ENCODE peak calls at places on chromosomes 3 and 15, in five cellular contexts. One of them, this sample, is unnamed.

GRCh38 chr3:123576119-123576518 is 8.7 kb downstream of the HACD2 start:
- DNase-seq in astrocyte of the spinal cord: peak
- DNase-seq in stomach: no peak
- DNase-seq in neural crest cell: no peak
- DNase-seq in left lung: no peak
- DNase-seq in this sample: no peak

GRCh38 chr3:175234541-175234940 is 375.4 kb downstream of the NAALADL2 start:
- DNase-seq in astrocyte of the spinal cord: no peak
- DNase-seq in stomach: no peak
- DNase-seq in neural crest cell: no peak
- DNase-seq in left lung: no peak
- DNase-seq in this sample: no peak

GRCh38 chr3:136149569-136150136 is 46.5 kb downstream of the MSL2 start:
- DNase-seq in astrocyte of the spinal cord: peak
- DNase-seq in stomach: no peak
- DNase-seq in neural crest cell: no peak
- DNase-seq in left lung: no peak
- DNase-seq in this sample: no peak

GRCh38 chr3:195559723-195560409 is 16.7 kb upstream of the PPP1R2 start:
- DNase-seq in astrocyte of the spinal cord: no peak
- DNase-seq in stomach: no peak
- DNase-seq in neural crest cell: no peak
- DNase-seq in left lung: no peak
- DNase-seq in this sample: no peak

GRCh38 chr3:24157106-24157505 is 212.0 kb downstream of the NR1D2 start:
- DNase-seq in astrocyte of the spinal cord: no peak
- DNase-seq in stomach: no peak
- DNase-seq in neural crest cell: no peak
- DNase-seq in left lung: no peak
- DNase-seq in this sample: no peak

GRCh38 chr3:112629425-112629824 is 11.5 kb downstream of the CCDC80 start:
- DNase-seq in astrocyte of the spinal cord: peak
- DNase-seq in stomach: no peak
- DNase-seq in neural crest cell: no peak
- DNase-seq in left lung: no peak
- DNase-seq in this sample: no peak

GRCh38 chr15:90221251-90221900 is 12.4 kb downstream of the CIB1 start:
- DNase-seq in astrocyte of the spinal cord: peak
- DNase-seq in stomach: peak
- DNase-seq in neural crest cell: peak
- DNase-seq in left lung: no peak
- DNase-seq in this sample: no peak

GRCh38 chr3:138513073-138513843 is 78.8 kb downstream of the ESYT3 start:
- DNase-seq in astrocyte of the spinal cord: no peak
- DNase-seq in stomach: no peak
- DNase-seq in neural crest cell: no peak
- DNase-seq in left lung: no peak
- DNase-seq in this sample: no peak

GRCh38 chr15:78453447-78453846 is 15.4 kb downstream of the IREB2 start:
- DNase-seq in astrocyte of the spinal cord: no peak
- DNase-seq in stomach: no peak
- DNase-seq in neural crest cell: no peak
- DNase-seq in left lung: no peak
- DNase-seq in this sample: peak

GRCh38 chr15:95840004-95840403 is 490.5 kb upstream of the NR2F2 start:
- DNase-seq in astrocyte of the spinal cord: peak
- DNase-seq in stomach: no peak
- DNase-seq in neural crest cell: no peak
- DNase-seq in left lung: no peak
- DNase-seq in this sample: no peak

GRCh38 chr15:69160976-69161877 is 792 bp downstream of the GLCE start:
- DNase-seq in astrocyte of the spinal cord: peak
- DNase-seq in stomach: peak
- DNase-seq in neural crest cell: peak
- DNase-seq in left lung: peak
- DNase-seq in this sample: no peak

GRCh38 chr3:183378951-183379350 is 49.5 kb downstream of the MCF2L2 start:
- DNase-seq in astrocyte of the spinal cord: no peak
- DNase-seq in stomach: no peak
- DNase-seq in neural crest cell: no peak
- DNase-seq in left lung: no peak
- DNase-seq in this sample: no peak

GRCh38 chr3:24583004-24583403 is 88.4 kb upstream of the THRB start:
- DNase-seq in astrocyte of the spinal cord: no peak
- DNase-seq in stomach: no peak
- DNase-seq in neural crest cell: no peak
- DNase-seq in left lung: no peak
- DNase-seq in this sample: no peak

GRCh38 chr3:27813255-27813654 is 91.1 kb upstream of the EOMES start:
- DNase-seq in astrocyte of the spinal cord: no peak
- DNase-seq in stomach: no peak
- DNase-seq in neural crest cell: no peak
- DNase-seq in left lung: no peak
- DNase-seq in this sample: no peak
- TF ChIP-seq CTCF in astrocyte of the spinal cord: no peak
- TF ChIP-seq CTCF in stomach: no peak
- TF ChIP-seq CTCF in neural crest cell: no peak
- TF ChIP-seq CTCF in left lung: no peak
- TF ChIP-seq CTCF in this sample: no peak

GRCh38 chr3:190016966-190017365 is 103.7 kb downstream of the P3H2 start:
- DNase-seq in astrocyte of the spinal cord: no peak
- DNase-seq in stomach: no peak
- DNase-seq in neural crest cell: no peak
- DNase-seq in left lung: no peak
- DNase-seq in this sample: no peak

GRCh38 chr3:190018460-190018859 is 102.2 kb downstream of the P3H2 start:
- DNase-seq in astrocyte of the spinal cord: no peak
- DNase-seq in stomach: no peak
- DNase-seq in neural crest cell: no peak
- DNase-seq in left lung: no peak
- DNase-seq in this sample: no peak

GRCh38 chr3:190017575-190018288 is 103.0 kb downstream of the P3H2 start:
- DNase-seq in astrocyte of the spinal cord: peak
- DNase-seq in stomach: peak
- DNase-seq in neural crest cell: no peak
- DNase-seq in left lung: no peak
- DNase-seq in this sample: no peak

GRCh38 chr3:190019020-190019419 is 101.7 kb downstream of the P3H2 start:
- DNase-seq in astrocyte of the spinal cord: no peak
- DNase-seq in stomach: no peak
- DNase-seq in neural crest cell: no peak
- DNase-seq in left lung: no peak
- DNase-seq in this sample: no peak

DNA sequence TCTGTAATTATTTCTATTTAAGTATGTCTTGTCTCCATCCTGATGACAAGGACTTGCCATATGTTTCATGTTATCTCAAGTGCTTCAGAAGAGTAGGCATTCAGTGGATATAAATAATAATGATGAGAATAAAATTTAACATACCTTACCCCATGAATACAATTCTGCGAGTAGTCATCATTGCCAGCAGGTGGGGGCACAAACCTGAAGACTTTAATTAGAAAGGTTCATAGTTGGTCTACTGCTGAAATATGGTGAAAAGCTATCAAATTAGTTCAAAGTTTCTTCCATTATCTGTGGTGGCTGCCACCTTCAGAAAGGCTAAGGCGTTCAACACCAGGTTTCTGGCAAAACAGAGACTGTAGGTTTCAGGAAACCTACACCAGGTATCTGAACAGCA is 100.9 kb downstream of the P3H2 start:
- DNase-seq in astrocyte of the spinal cord: no peak
- DNase-seq in stomach: no peak
- DNase-seq in neural crest cell: no peak
- DNase-seq in left lung: no peak
- DNase-seq in this sample: no peak
- TF ChIP-seq CTCF in astrocyte of the spinal cord: no peak
- TF ChIP-seq CTCF in stomach: no peak
- TF ChIP-seq CTCF in neural crest cell: no peak
- TF ChIP-seq CTCF in left lung: no peak
- TF ChIP-seq CTCF in this sample: no peak

GRCh38 chr3:4426261-4426781 is 40.7 kb downstream of the SUMF1 start:
- DNase-seq in astrocyte of the spinal cord: no peak
- DNase-seq in stomach: no peak
- DNase-seq in neural crest cell: no peak
- DNase-seq in left lung: no peak
- DNase-seq in this sample: no peak
- TF ChIP-seq CTCF in astrocyte of the spinal cord: no peak
- TF ChIP-seq CTCF in stomach: no peak
- TF ChIP-seq CTCF in neural crest cell: no peak
- TF ChIP-seq CTCF in left lung: no peak
- TF ChIP-seq CTCF in this sample: no peak

DNA sequence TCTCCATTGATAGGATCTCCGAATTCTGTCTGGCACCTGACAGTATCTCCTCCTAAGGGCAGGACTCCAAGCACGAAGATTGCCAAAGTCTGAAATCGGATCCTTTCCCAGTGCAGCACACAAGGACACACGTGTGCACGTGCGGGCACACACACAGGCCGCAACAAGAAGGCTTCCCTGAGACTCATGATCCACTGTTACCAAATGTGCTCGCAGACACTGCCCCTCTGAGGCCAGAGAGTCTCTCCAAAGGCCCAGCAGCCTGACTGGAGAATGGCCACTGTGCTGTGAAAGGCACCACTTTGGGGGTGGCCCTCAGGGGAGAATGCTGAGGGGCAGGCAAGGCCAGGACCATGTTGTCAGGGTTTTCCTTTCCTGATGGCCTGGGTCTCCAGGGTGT is 112.0 kb upstream of the ETV5 start:
- DNase-seq in astrocyte of the spinal cord: no peak
- DNase-seq in stomach: no peak
- DNase-seq in neural crest cell: no peak
- DNase-seq in left lung: no peak
- DNase-seq in this sample: no peak
- TF ChIP-seq CTCF in astrocyte of the spinal cord: peak
- TF ChIP-seq CTCF in stomach: no peak
- TF ChIP-seq CTCF in neural crest cell: no peak
- TF ChIP-seq CTCF in left lung: no peak
- TF ChIP-seq CTCF in this sample: no peak

GRCh38 chr15:50135123-50135541 is 16.1 kb upstream of the ATP8B4 start:
- DNase-seq in astrocyte of the spinal cord: no peak
- DNase-seq in stomach: no peak
- DNase-seq in neural crest cell: no peak
- DNase-seq in left lung: no peak
- DNase-seq in this sample: no peak

GRCh38 chr15:50140097-50140496 is 21.1 kb upstream of the ATP8B4 start:
- DNase-seq in astrocyte of the spinal cord: no peak
- DNase-seq in stomach: no peak
- DNase-seq in neural crest cell: no peak
- DNase-seq in left lung: no peak
- DNase-seq in this sample: no peak

GRCh38 chr15:50137330-50137761 is 18.3 kb upstream of the ATP8B4 start:
- DNase-seq in astrocyte of the spinal cord: peak
- DNase-seq in stomach: no peak
- DNase-seq in neural crest cell: no peak
- DNase-seq in left lung: no peak
- DNase-seq in this sample: no peak

GRCh38 chr15:50137893-50138292 is 18.9 kb upstream of the ATP8B4 start:
- DNase-seq in astrocyte of the spinal cord: no peak
- DNase-seq in stomach: no peak
- DNase-seq in neural crest cell: no peak
- DNase-seq in left lung: no peak
- DNase-seq in this sample: no peak

GRCh38 chr15:50138391-50138790 is 19.4 kb upstream of the ATP8B4 start:
- DNase-seq in astrocyte of the spinal cord: no peak
- DNase-seq in stomach: no peak
- DNase-seq in neural crest cell: no peak
- DNase-seq in left lung: no peak
- DNase-seq in this sample: no peak
- TF ChIP-seq CTCF in astrocyte of the spinal cord: no peak
- TF ChIP-seq CTCF in stomach: no peak
- TF ChIP-seq CTCF in neural crest cell: peak
- TF ChIP-seq CTCF in left lung: no peak
- TF ChIP-seq CTCF in this sample: peak

GRCh38 chr3:46442591-46443530 is 21.8 kb downstream of the LTF start:
- DNase-seq in astrocyte of the spinal cord: peak
- DNase-seq in stomach: peak
- DNase-seq in neural crest cell: peak
- DNase-seq in left lung: no peak
- DNase-seq in this sample: peak
- TF ChIP-seq CTCF in astrocyte of the spinal cord: peak
- TF ChIP-seq CTCF in stomach: no peak
- TF ChIP-seq CTCF in neural crest cell: peak
- TF ChIP-seq CTCF in left lung: peak
- TF ChIP-seq CTCF in this sample: peak

GRCh38 chr3:12832350-12833225 is 8.8 kb downstream of the RPL32 start:
- DNase-seq in astrocyte of the spinal cord: no peak
- DNase-seq in stomach: no peak
- DNase-seq in neural crest cell: no peak
- DNase-seq in left lung: no peak
- DNase-seq in this sample: no peak

GRCh38 chr3:12831582-12831866 is 9.8 kb downstream of the RPL32 start:
- DNase-seq in astrocyte of the spinal cord: no peak
- DNase-seq in stomach: no peak
- DNase-seq in neural crest cell: no peak
- DNase-seq in left lung: no peak
- DNase-seq in this sample: no peak

GRCh38 chr3:12829886-12830784 is 11.2 kb downstream of the RPL32 start:
- DNase-seq in astrocyte of the spinal cord: no peak
- DNase-seq in stomach: no peak
- DNase-seq in neural crest cell: no peak
- DNase-seq in left lung: no peak
- DNase-seq in this sample: no peak

GRCh38 chr3:12829404-12829803 is 12.0 kb downstream of the RPL32 start:
- DNase-seq in astrocyte of the spinal cord: no peak
- DNase-seq in stomach: no peak
- DNase-seq in neural crest cell: no peak
- DNase-seq in left lung: no peak
- DNase-seq in this sample: no peak

DNA sequence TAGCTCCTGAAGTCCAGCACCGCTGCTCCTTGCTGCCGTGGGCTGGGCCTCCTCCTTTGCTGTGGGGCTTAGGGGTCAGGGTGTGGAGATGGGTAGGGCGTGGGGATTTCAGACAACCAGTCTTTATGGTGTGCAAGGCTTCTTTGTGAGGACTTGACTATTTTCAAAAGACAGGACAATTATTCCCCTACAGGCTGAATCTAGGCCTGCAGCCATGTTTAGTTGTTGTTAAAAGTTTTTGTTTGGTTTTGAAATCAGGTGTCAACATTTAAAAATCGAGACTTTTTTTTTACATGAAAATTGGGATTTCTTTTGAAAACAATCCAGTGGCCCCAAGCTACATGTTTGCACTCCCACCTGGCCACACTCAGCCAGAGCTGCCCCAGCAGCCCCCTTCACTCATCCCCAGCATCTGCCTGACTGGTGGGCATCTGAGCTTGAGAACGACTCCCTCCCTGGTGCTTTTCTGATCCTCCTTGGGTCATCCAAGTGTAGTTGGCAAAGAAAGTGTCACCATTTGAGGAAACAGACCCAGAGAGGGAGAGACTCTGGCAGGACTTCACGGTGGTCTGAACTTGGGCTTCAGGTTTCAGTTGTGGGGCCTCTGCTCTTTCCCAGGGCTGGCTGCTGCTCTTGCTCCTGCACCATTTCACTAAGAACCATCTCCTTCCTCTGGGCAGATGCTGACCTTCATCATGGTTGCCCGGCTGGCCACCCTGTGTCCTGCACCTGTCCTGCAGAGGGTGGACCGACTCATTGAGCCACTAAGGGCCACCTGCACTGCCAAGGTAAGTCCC is 10.4 kb downstream of the RPL32 start:
- DNase-seq in astrocyte of the spinal cord: no peak
- DNase-seq in stomach: no peak
- DNase-seq in neural crest cell: no peak
- DNase-seq in left lung: no peak
- DNase-seq in this sample: no peak
- TF ChIP-seq CTCF in astrocyte of the spinal cord: peak
- TF ChIP-seq CTCF in stomach: no peak
- TF ChIP-seq CTCF in neural crest cell: peak
- TF ChIP-seq CTCF in left lung: no peak
- TF ChIP-seq CTCF in this sample: peak

GRCh38 chr15:67850336-67850735 is 10.5 kb upstream of the RNU6-1 start:
- DNase-seq in astrocyte of the spinal cord: no peak
- DNase-seq in stomach: no peak
- DNase-seq in neural crest cell: no peak
- DNase-seq in left lung: no peak
- DNase-seq in this sample: no peak
- TF ChIP-seq CTCF in astrocyte of the spinal cord: no peak
- TF ChIP-seq CTCF in stomach: no peak
- TF ChIP-seq CTCF in neural crest cell: no peak
- TF ChIP-seq CTCF in left lung: no peak
- TF ChIP-seq CTCF in this sample: no peak